ENCODE peak calls at places on chromosomes 7 and 10, in nine cellular contexts. M is colonic mucosa; L is NB4; E is CD4-positive, alpha-beta T cell; K is A673; Y is cardiac fibroblast; S is GM23338; Z is mammary epithelial cell; G is OCI-LY7. B is an unnamed sample.

GRCh38 chr10:91798736-91799579 is 732 bp downstream of the TNKS2 start:
- DNase-seq in M (peak), L (peak), E (peak), K (peak), Y (peak), S (peak), Z (peak), G (peak), B (peak)

GRCh38 chr10:118259288-118259906 is 82.7 kb downstream of the FAM204A start:
- DNase-seq in M (peak), L (peak), E (no peak), K (peak), Y (peak), S (peak), Z (peak), G (peak), B (peak)

GRCh38 chr7:101826081-101826835 is 8.8 kb downstream of the CUX1 start:
- DNase-seq in M (no peak), L (no peak), E (no peak), K (no peak), Y (no peak), S (no peak), Z (no peak), G (no peak), B (no peak)

GRCh38 chr7:124077546-124077945 is 44.7 kb upstream of the TMEM229A start:
- DNase-seq in M (no peak), L (no peak), E (no peak), K (no peak), Y (no peak), S (peak), Z (no peak), G (no peak), B (no peak)

GRCh38 chr10:104802941-104803340 is 161.9 kb downstream of the SORCS3 start:
- DNase-seq in M (no peak), L (no peak), E (no peak), K (no peak), Y (no peak), S (no peak), Z (no peak), G (no peak), B (no peak)

GRCh38 chr10:86961481-86962091 is 3.2 kb downstream of the SNCG start:
- DNase-seq in M (peak), L (no peak), E (no peak), K (no peak), Y (no peak), S (no peak), Z (peak), G (no peak), B (no peak)

GRCh38 chr7:106284516-106285050 is at the start of gene NAMPT:
- DNase-seq in M (peak), L (peak), E (no peak), K (peak), Y (no peak), S (peak), Z (peak), G (peak), B (no peak)

GRCh38 chr7:142785841-142786250 is 15.1 kb downstream of the PRSS2 start:
- DNase-seq in M (no peak), L (no peak), E (peak), K (no peak), Y (no peak), S (no peak), Z (no peak), G (no peak), B (no peak)

GRCh38 chr10:128993443-128993842 is 473.6 kb upstream of the MGMT start:
- DNase-seq in M (no peak), L (no peak), E (no peak), K (no peak), Y (no peak), S (no peak), Z (no peak), G (no peak), B (no peak)

GRCh38 chr7:122199171-122199570 is 55.1 kb upstream of the AASS start:
- DNase-seq in M (no peak), L (no peak), E (no peak), K (no peak), Y (peak), S (no peak), Z (peak), G (no peak), B (no peak)

GRCh38 chr7:37380831-37381230 is 67.8 kb downstream of the ELMO1 start:
- DNase-seq in M (no peak), L (no peak), E (no peak), K (no peak), Y (no peak), S (no peak), Z (peak), G (no peak), B (no peak)

GRCh38 chr7:89223906-89224395 is 428.4 kb upstream of the TEX47 start:
- DNase-seq in M (no peak), L (no peak), E (no peak), K (no peak), Y (no peak), S (no peak), Z (no peak), G (no peak), B (no peak)

GRCh38 chr10:13110908-13111307 is 10.9 kb downstream of the OPTN start:
- DNase-seq in M (no peak), L (no peak), E (no peak), K (no peak), Y (no peak), S (no peak), Z (no peak), G (no peak), B (no peak)

GRCh38 chr7:47389923-47390630 is 191.8 kb downstream of the TNS3 start:
- DNase-seq in M (no peak), L (no peak), E (no peak), K (no peak), Y (no peak), S (no peak), Z (no peak), G (no peak), B (no peak)

GRCh38 chr7:156608176-156608478 is 32.4 kb upstream of the RNF32 start:
- DNase-seq in M (no peak), L (no peak), E (no peak), K (no peak), Y (no peak), S (no peak), Z (no peak), G (no peak), B (no peak)

GRCh38 chr7:107384025-107384424 is 85.8 kb upstream of the GPR22 start:
- DNase-seq in M (no peak), L (peak), E (no peak), K (peak), Y (no peak), S (peak), Z (no peak), G (peak), B (no peak)
- TF ChIP-seq CTCF in M (no peak), L (no peak), E (no peak), K (peak), Y (peak), S (peak), Z (peak), G (peak), B (no peak)

GRCh38 chr10:66591865-66592264 is 334.0 kb upstream of the LRRTM3 start:
- DNase-seq in M (no peak), L (no peak), E (no peak), K (no peak), Y (no peak), S (no peak), Z (peak), G (no peak), B (no peak)

GRCh38 chr10:66587680-66588050 is 338.2 kb upstream of the LRRTM3 start:
- DNase-seq in M (no peak), L (no peak), E (no peak), K (no peak), Y (no peak), S (no peak), Z (no peak), G (no peak), B (no peak)

GRCh38 chr10:66586897-66587679 is 338.7 kb upstream of the LRRTM3 start:
- DNase-seq in M (no peak), L (no peak), E (no peak), K (no peak), Y (no peak), S (no peak), Z (no peak), G (no peak), B (no peak)

GRCh38 chr10:66586073-66586472 is 339.8 kb upstream of the LRRTM3 start:
- DNase-seq in M (peak), L (peak), E (no peak), K (peak), Y (peak), S (peak), Z (peak), G (no peak), B (peak)
- TF ChIP-seq CTCF in M (no peak), L (peak), E (no peak), K (peak), Y (peak), S (peak), Z (peak), G (peak), B (peak)

GRCh38 chr7:82599910-82600309 is 156.3 kb upstream of the CACNA2D1 start:
- DNase-seq in M (no peak), L (no peak), E (no peak), K (no peak), Y (no peak), S (no peak), Z (no peak), G (no peak), B (no peak)

GRCh38 chr7:82602066-82602465 is 158.5 kb upstream of the CACNA2D1 start:
- DNase-seq in M (no peak), L (no peak), E (no peak), K (no peak), Y (no peak), S (no peak), Z (no peak), G (no peak), B (no peak)

GRCh38 chr7:82598958-82599357 is 155.4 kb upstream of the CACNA2D1 start:
- DNase-seq in M (no peak), L (peak), E (no peak), K (peak), Y (peak), S (no peak), Z (peak), G (no peak), B (peak)

GRCh38 chr7:82605247-82605864 is 161.8 kb upstream of the CACNA2D1 start:
- DNase-seq in M (no peak), L (peak), E (no peak), K (peak), Y (peak), S (peak), Z (peak), G (peak), B (peak)

DNA sequence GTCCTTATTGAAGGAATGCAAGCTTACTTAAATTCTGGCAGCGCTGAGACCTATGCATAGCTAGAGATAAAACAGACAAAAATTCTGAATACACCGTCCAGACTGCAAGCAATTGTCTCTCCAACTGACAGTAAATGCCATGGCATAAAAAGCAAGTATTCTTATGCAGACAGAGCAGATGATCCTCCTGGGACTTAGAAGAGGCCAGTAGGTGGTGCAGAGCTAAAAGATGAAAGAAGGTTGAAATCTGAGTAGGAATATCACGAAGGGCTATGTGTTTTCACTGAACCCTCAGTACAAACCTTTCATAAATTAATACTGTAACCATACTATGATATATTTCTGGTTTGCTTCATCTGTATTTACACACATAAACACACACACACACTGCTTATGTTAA is 157.0 kb upstream of the CACNA2D1 start:
- DNase-seq in M (no peak), L (peak), E (no peak), K (peak), Y (no peak), S (peak), Z (no peak), G (no peak), B (no peak)
- TF ChIP-seq CTCF in M (no peak), L (no peak), E (no peak), K (peak), Y (peak), S (no peak), Z (no peak), G (no peak), B (peak)

DNA sequence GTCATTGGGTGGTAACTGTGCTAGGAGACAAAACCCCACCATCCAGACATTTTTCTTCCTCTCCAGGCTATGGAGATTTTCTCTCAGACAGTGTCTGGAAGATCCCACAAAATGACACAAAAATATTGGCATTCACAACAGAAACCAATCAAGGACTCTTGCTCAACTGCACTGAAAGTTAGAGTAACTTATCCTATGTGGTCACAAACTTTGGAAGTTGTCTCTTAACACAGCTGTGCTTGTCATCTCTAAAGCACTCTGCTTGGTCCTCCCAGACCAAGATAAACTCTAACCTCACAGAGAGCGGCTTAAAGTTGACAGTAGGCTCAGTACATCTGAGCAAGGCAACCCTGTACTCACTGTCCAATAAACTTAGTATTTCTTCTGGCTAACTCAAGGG is 74.9 kb downstream of the AKR1C4 start:
- DNase-seq in M (no peak), L (no peak), E (no peak), K (no peak), Y (no peak), S (no peak), Z (no peak), G (no peak), B (peak)
- TF ChIP-seq CTCF in M (no peak), L (no peak), E (no peak), K (no peak), Y (no peak), S (no peak), Z (no peak), G (no peak), B (no peak)

GRCh38 chr10:35887686-35888085 is 245.6 kb upstream of the FZD8 start:
- DNase-seq in M (peak), L (no peak), E (no peak), K (no peak), Y (no peak), S (no peak), Z (peak), G (no peak), B (no peak)

GRCh38 chr10:35884657-35885071 is 242.6 kb upstream of the FZD8 start:
- DNase-seq in M (peak), L (no peak), E (no peak), K (peak), Y (no peak), S (no peak), Z (no peak), G (no peak), B (no peak)

GRCh38 chr10:35885076-35885475 is 243.0 kb upstream of the FZD8 start:
- DNase-seq in M (no peak), L (no peak), E (no peak), K (no peak), Y (no peak), S (no peak), Z (no peak), G (no peak), B (no peak)

GRCh38 chr10:35881320-35881719 is 239.2 kb upstream of the FZD8 start:
- DNase-seq in M (no peak), L (no peak), E (no peak), K (no peak), Y (no peak), S (no peak), Z (no peak), G (no peak), B (no peak)

GRCh38 chr10:35882422-35883150 is 240.5 kb upstream of the FZD8 start:
- DNase-seq in M (no peak), L (no peak), E (no peak), K (no peak), Y (no peak), S (peak), Z (no peak), G (no peak), B (no peak)
- TF ChIP-seq CTCF in M (no peak), L (no peak), E (no peak), K (peak), Y (no peak), S (peak), Z (no peak), G (no peak), B (no peak)

GRCh38 chr10:93813507-93814465 is 56.0 kb downstream of the LGI1 start:
- DNase-seq in M (peak), L (peak), E (no peak), K (peak), Y (peak), S (peak), Z (peak), G (peak), B (peak)

GRCh38 chr10:93812664-93813338 is 55.1 kb downstream of the LGI1 start:
- DNase-seq in M (no peak), L (no peak), E (no peak), K (no peak), Y (no peak), S (no peak), Z (no peak), G (no peak), B (no peak)

GRCh38 chr10:93818086-93818485 is 60.4 kb downstream of the LGI1 start:
- DNase-seq in M (no peak), L (no peak), E (no peak), K (no peak), Y (no peak), S (no peak), Z (no peak), G (no peak), B (no peak)

GRCh38 chr10:93816123-93816747 is 58.5 kb downstream of the LGI1 start:
- DNase-seq in M (peak), L (peak), E (peak), K (peak), Y (peak), S (peak), Z (peak), G (peak), B (peak)

GRCh38 chr10:93815304-93816091 is 57.8 kb downstream of the LGI1 start:
- DNase-seq in M (no peak), L (peak), E (no peak), K (peak), Y (no peak), S (peak), Z (peak), G (peak), B (no peak)
- TF ChIP-seq CTCF in M (no peak), L (peak), E (no peak), K (peak), Y (no peak), S (no peak), Z (no peak), G (peak), B (peak)

DNA sequence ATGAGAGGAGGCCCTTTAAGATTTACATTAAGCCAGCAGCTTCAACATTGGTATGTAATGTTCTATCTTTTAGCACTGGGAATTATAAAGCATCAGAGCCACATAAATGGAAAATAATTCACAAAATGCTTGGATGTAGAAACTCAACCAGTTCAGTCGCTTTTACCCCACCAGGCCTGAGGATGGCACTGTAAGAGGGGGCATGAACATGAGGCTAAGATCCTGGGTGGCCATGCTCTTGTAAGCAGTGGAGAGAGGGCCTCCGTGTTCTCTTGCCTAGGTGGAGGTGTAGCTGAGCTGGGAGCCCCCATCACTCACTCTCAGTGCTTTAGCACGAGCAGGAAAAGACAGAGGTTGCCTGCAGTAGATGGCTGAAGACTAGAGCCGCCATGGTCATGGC is 238.8 kb downstream of the FANK1 start:
- DNase-seq in M (peak), L (peak), E (no peak), K (peak), Y (peak), S (peak), Z (no peak), G (no peak), B (no peak)
- TF ChIP-seq CTCF in M (no peak), L (no peak), E (no peak), K (peak), Y (no peak), S (peak), Z (no peak), G (no peak), B (peak)

GRCh38 chr7:132394283-132395003 is 181.8 kb downstream of the PLXNA4 start:
- DNase-seq in M (no peak), L (peak), E (no peak), K (no peak), Y (no peak), S (peak), Z (no peak), G (peak), B (peak)
- TF ChIP-seq CTCF in M (peak), L (peak), E (peak), K (no peak), Y (peak), S (peak), Z (peak), G (peak), B (peak)

GRCh38 chr7:26151953-26152781 is at the start of gene NFE2L3:
- DNase-seq in M (peak), L (peak), E (peak), K (peak), Y (peak), S (peak), Z (peak), G (peak), B (peak)
- TF ChIP-seq CTCF in M (no peak), L (no peak), E (no peak), K (no peak), Y (no peak), S (no peak), Z (peak), G (peak), B (no peak)

DNA sequence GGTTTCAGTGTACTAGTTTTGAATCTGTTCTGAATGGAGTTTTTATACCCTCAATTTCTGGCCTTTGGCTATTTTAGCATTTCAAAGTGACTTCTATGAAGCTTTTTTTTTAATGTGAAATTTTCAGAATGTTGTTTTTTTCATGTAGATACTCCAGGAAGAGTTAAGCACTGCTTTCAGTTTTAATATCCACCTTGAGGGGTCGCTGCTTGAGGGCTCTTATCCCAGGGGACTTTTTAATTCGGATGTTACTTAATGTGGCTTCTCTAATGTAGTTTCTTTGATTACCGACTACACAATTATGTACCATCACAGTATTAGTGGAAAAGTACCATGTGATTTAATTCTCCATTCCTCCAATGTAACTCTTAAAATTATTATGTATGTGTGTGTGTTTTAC is 5.2 kb downstream of the IFIT5 start:
- DNase-seq in M (no peak), L (peak), E (no peak), K (peak), Y (peak), S (peak), Z (no peak), G (peak), B (peak)
- TF ChIP-seq CTCF in M (no peak), L (peak), E (peak), K (peak), Y (peak), S (peak), Z (no peak), G (peak), B (peak)